ENCODE peak calls at places on chromosomes 1 and 21, in four cellular contexts. One of them, this sample, is unnamed.

GRCh38 chr1:119712342-119713038 is 756 bp downstream of the PHGDH start:
- DNase-seq in H9: peak; percentile 90
- DNase-seq in choroid plexus epithelial cell: peak; percentile 93
- DNase-seq in B cell: no peak
- DNase-seq in this sample: peak; percentile 88

GRCh38 chr1:46181343-46182260 is 5.3 kb upstream of the P3R3URF start:
- DNase-seq in choroid plexus epithelial cell: peak; percentile 72
- DNase-seq in H9: no peak
- DNase-seq in B cell: no peak
- DNase-seq in this sample: peak; percentile 40

GRCh38 chr1:203675596-203676347 is 49.1 kb downstream of the ATP2B4 start:
- DNase-seq in H9: no peak
- DNase-seq in choroid plexus epithelial cell: no peak
- DNase-seq in B cell: no peak
- DNase-seq in this sample: no peak

GRCh38 chr1:201551877-201552731 is 13.2 kb downstream of the NAV1 start:
- DNase-seq in B cell: no peak
- DNase-seq in choroid plexus epithelial cell: no peak
- DNase-seq in H9: no peak
- DNase-seq in this sample: no peak

GRCh38 chr1:30823627-30823968 is 66.0 kb upstream of the LAPTM5 start:
- DNase-seq in choroid plexus epithelial cell: no peak
- DNase-seq in B cell: no peak
- DNase-seq in H9: no peak
- DNase-seq in this sample: no peak

GRCh38 chr1:150235436-150235851 is 468 bp downstream of the ANP32E start:
- DNase-seq in choroid plexus epithelial cell: peak; percentile 13
- DNase-seq in B cell: peak; percentile 45
- DNase-seq in H9: no peak
- DNase-seq in this sample: peak; percentile 33

GRCh38 chr1:55035904-55036303 is 3.4 kb upstream of the PCSK9 start:
- DNase-seq in choroid plexus epithelial cell: no peak
- DNase-seq in B cell: no peak
- DNase-seq in H9: no peak
- DNase-seq in this sample: peak; percentile 25

GRCh38 chr1:89632213-89633102 is 462 bp upstream of the LRRC8C start:
- DNase-seq in H9: peak; percentile 71
- DNase-seq in B cell: peak; percentile 87
- DNase-seq in choroid plexus epithelial cell: peak; percentile 70
- DNase-seq in this sample: peak; percentile 59

GRCh38 chr1:205920861-205921558 is 22.2 kb downstream of the SLC26A9 start:
- DNase-seq in B cell: no peak
- DNase-seq in choroid plexus epithelial cell: no peak
- DNase-seq in H9: peak; percentile 21
- DNase-seq in this sample: no peak

GRCh38 chr1:93016171-93016570 is 54.9 kb upstream of the DIPK1A start:
- DNase-seq in choroid plexus epithelial cell: peak; percentile 67
- DNase-seq in H9: no peak
- DNase-seq in B cell: no peak
- DNase-seq in this sample: no peak

GRCh38 chr1:182309631-182310351 is 81.8 kb downstream of the GLUL start:
- DNase-seq in choroid plexus epithelial cell: no peak
- DNase-seq in H9: no peak
- DNase-seq in B cell: no peak
- DNase-seq in this sample: peak; percentile 25

GRCh38 chr1:211198111-211198510 is 61.1 kb upstream of the RCOR3 start:
- DNase-seq in B cell: no peak
- DNase-seq in choroid plexus epithelial cell: peak; percentile 74
- DNase-seq in H9: no peak
- DNase-seq in this sample: peak; percentile 30

GRCh38 chr21:46538262-46538661 is 66.6 kb downstream of the S100B start:
- DNase-seq in choroid plexus epithelial cell: no peak
- DNase-seq in B cell: no peak
- DNase-seq in H9: no peak
- DNase-seq in this sample: no peak

GRCh38 chr1:248786106-248786665 is 30.6 kb upstream of the LYPD8 start:
- DNase-seq in choroid plexus epithelial cell: no peak
- DNase-seq in H9: no peak
- DNase-seq in B cell: peak; percentile 45
- DNase-seq in this sample: peak; percentile 43

GRCh38 chr21:43726686-43727570 is 8.0 kb downstream of the PDXK start:
- DNase-seq in choroid plexus epithelial cell: no peak
- DNase-seq in H9: no peak
- DNase-seq in B cell: no peak
- DNase-seq in this sample: no peak

GRCh38 chr21:39852021-39852721 is 15.1 kb upstream of the PCP4 start:
- DNase-seq in choroid plexus epithelial cell: no peak
- DNase-seq in B cell: no peak
- DNase-seq in H9: no peak
- DNase-seq in this sample: no peak

GRCh38 chr1:147892216-147892615 is 10.4 kb upstream of the GJA8 start:
- DNase-seq in B cell: no peak
- DNase-seq in H9: peak; percentile 58
- DNase-seq in choroid plexus epithelial cell: peak; percentile 14
- DNase-seq in this sample: peak; percentile 27

GRCh38 chr1:8259498-8260290 is 58.2 kb upstream of the SLC45A1 start:
- DNase-seq in B cell: no peak
- DNase-seq in H9: no peak
- DNase-seq in choroid plexus epithelial cell: peak; percentile 91
- DNase-seq in this sample: peak; percentile 93

GRCh38 chr1:3237570-3237969 is 168.6 kb downstream of the PRDM16 start:
- DNase-seq in H9: no peak
- DNase-seq in choroid plexus epithelial cell: no peak
- DNase-seq in B cell: no peak
- DNase-seq in this sample: no peak

GRCh38 chr1:97451944-97452343 is 468.9 kb downstream of the DPYD start:
- DNase-seq in H9: no peak
- DNase-seq in B cell: no peak
- DNase-seq in choroid plexus epithelial cell: no peak
- DNase-seq in this sample: no peak

GRCh38 chr1:6447818-6448748 is 17.9 kb downstream of the TNFRSF25 start:
- DNase-seq in choroid plexus epithelial cell: no peak
- DNase-seq in B cell: no peak
- DNase-seq in H9: peak; percentile 98
- DNase-seq in this sample: no peak

GRCh38 chr1:176866011-176866410 is 298.5 kb downstream of the ASTN1 start:
- DNase-seq in H9: no peak
- DNase-seq in B cell: no peak
- DNase-seq in choroid plexus epithelial cell: no peak
- DNase-seq in this sample: no peak

GRCh38 chr1:65824103-65824502 is 31.4 kb downstream of the PDE4B start:
- DNase-seq in H9: no peak
- DNase-seq in choroid plexus epithelial cell: no peak
- DNase-seq in B cell: no peak
- DNase-seq in this sample: no peak

GRCh38 chr1:204190212-204191211 is 5.8 kb downstream of the KISS1 start:
- DNase-seq in B cell: no peak
- DNase-seq in H9: peak; percentile 77
- DNase-seq in choroid plexus epithelial cell: peak; percentile 58
- DNase-seq in this sample: no peak

GRCh38 chr1:162003825-162004205 is 19.9 kb downstream of the OLFML2B start:
- DNase-seq in choroid plexus epithelial cell: peak; percentile 84
- DNase-seq in B cell: no peak
- DNase-seq in H9: no peak
- DNase-seq in this sample: peak; percentile 91

GRCh38 chr1:181392613-181393170 is 90.6 kb upstream of the CACNA1E start:
- DNase-seq in H9: no peak
- DNase-seq in choroid plexus epithelial cell: no peak
- DNase-seq in B cell: no peak
- DNase-seq in this sample: peak; percentile 14

GRCh38 chr1:175690298-175690697 is 53.1 kb downstream of the TNR start:
- DNase-seq in H9: no peak
- DNase-seq in B cell: no peak
- DNase-seq in choroid plexus epithelial cell: no peak
- DNase-seq in this sample: no peak

DNA sequence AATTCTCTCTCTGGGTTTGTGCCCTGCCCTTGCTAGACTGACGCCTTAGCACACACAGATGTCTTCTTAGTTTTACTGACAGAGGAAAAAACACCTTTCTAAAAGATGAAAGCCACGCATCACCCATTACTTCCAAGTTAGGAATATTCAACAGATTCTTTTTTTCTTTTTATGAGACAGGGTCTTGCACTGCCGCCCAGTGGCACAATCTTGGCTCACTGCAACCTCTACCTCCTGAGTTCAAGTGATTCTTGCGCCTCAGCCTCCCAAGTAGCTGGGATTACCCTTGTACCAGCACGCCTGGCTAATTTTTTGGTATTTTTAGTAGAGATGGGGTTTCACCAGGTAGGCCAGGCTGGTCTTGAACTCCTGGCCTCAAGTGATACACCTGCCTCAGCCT is 169.2 kb downstream of the APP start:
- DNase-seq in H9: no peak
- DNase-seq in choroid plexus epithelial cell: no peak
- DNase-seq in B cell: no peak
- DNase-seq in this sample: no peak
- TF ChIP-seq CTCF in H9: no peak
- TF ChIP-seq CTCF in choroid plexus epithelial cell: no peak
- TF ChIP-seq CTCF in B cell: no peak
- TF ChIP-seq CTCF in this sample: no peak

DNA sequence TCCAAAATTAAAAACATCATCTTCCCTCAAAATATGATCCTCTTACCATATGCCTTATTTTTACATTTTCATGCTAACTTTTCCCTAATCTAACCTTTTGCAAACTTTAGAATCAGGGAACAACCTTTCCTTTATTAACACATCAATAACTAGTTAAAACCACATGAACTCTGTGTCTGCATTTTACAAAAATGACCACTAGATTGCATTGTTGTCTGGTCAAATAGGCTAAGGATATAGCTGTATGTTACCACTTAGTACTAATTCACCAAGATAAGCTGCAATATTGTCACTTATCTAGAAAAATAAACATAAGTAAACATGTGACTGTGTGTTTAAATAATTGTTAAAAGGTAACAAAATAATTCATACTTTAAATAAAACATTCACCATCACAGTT is 82.3 kb downstream of the DENND1B start:
- DNase-seq in choroid plexus epithelial cell: peak; percentile 54
- DNase-seq in B cell: no peak
- DNase-seq in H9: no peak
- DNase-seq in this sample: peak; percentile 46
- TF ChIP-seq CTCF in choroid plexus epithelial cell: peak; percentile 36
- TF ChIP-seq CTCF in B cell: no peak
- TF ChIP-seq CTCF in H9: no peak
- TF ChIP-seq CTCF in this sample: peak; percentile 61

GRCh38 chr1:26695417-26696190 is at the start of gene ARID1A:
- DNase-seq in B cell: peak; percentile 95
- DNase-seq in choroid plexus epithelial cell: peak; percentile 98
- DNase-seq in H9: peak; percentile 93
- DNase-seq in this sample: peak; percentile 96
- TF ChIP-seq CTCF in B cell: no peak
- TF ChIP-seq CTCF in choroid plexus epithelial cell: no peak
- TF ChIP-seq CTCF in H9: no peak
- TF ChIP-seq CTCF in this sample: no peak

GRCh38 chr1:224641030-224641429 is 24.9 kb downstream of the CNIH3 start:
- DNase-seq in B cell: no peak
- DNase-seq in choroid plexus epithelial cell: no peak
- DNase-seq in H9: peak; percentile 76
- DNase-seq in this sample: no peak
- TF ChIP-seq CTCF in B cell: no peak
- TF ChIP-seq CTCF in choroid plexus epithelial cell: peak; percentile 41
- TF ChIP-seq CTCF in H9: peak; percentile 62
- TF ChIP-seq CTCF in this sample: no peak

GRCh38 chr1:209590405-209590804 is 6.9 kb downstream of the CAMK1G start:
- DNase-seq in B cell: no peak
- DNase-seq in choroid plexus epithelial cell: peak; percentile 62
- DNase-seq in H9: peak; percentile 66
- DNase-seq in this sample: no peak
- TF ChIP-seq CTCF in B cell: no peak
- TF ChIP-seq CTCF in choroid plexus epithelial cell: peak; percentile 74
- TF ChIP-seq CTCF in H9: peak; percentile 60
- TF ChIP-seq CTCF in this sample: no peak

GRCh38 chr1:33996281-33996680 is 132.4 kb downstream of the HMGB4 start:
- DNase-seq in B cell: no peak
- DNase-seq in H9: no peak
- DNase-seq in choroid plexus epithelial cell: no peak
- DNase-seq in this sample: no peak
- TF ChIP-seq CTCF in B cell: no peak
- TF ChIP-seq CTCF in H9: no peak
- TF ChIP-seq CTCF in choroid plexus epithelial cell: no peak
- TF ChIP-seq CTCF in this sample: no peak

DNA sequence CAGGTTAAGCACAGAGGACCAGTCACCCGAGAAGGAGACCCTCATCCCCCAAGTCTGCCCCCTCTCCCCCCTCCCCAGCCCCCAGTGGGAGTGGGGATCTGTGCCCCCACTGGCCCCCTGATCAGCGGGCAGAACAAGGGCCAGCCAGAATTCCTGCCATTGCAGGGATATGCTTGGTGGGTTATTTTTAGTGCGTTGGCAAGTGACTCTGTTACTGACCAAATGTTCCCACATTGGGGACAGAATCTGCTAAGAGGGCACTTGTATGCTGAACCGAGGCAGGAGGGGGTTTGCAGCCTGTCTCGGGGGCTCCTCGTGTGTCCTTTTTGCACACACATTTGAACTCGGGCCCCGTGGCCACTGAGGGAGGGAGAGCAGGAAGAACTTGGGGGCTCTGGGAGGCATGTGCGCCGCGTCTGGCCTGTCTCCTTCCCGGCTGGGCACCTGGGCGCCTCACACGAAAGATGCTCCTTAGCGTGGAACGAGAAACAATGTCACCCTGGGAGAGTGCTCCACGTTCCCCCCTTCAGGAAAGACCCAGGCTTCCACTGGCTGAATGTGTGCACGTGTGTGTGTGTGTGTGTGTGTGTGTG is 66.4 kb upstream of the CASZ1 start:
- DNase-seq in H9: no peak
- DNase-seq in B cell: no peak
- DNase-seq in choroid plexus epithelial cell: no peak
- DNase-seq in this sample: no peak
- TF ChIP-seq CTCF in H9: no peak
- TF ChIP-seq CTCF in B cell: no peak
- TF ChIP-seq CTCF in choroid plexus epithelial cell: no peak
- TF ChIP-seq CTCF in this sample: no peak

This sample was measured in MCF 10A.